ENCODE peak calls at places on chromosomes 13 and 19, in eight cellular contexts. One of them, this sample, is unnamed.

GRCh38 chr13:51034906-51035305 is 76.2 kb downstream of the C13orf42 start:
- DNase-seq in heart left ventricle: no peak
- DNase-seq in pancreas: no peak
- DNase-seq in left ventricle myocardium inferior: no peak
- DNase-seq in heart right ventricle: no peak
- DNase-seq in colonic mucosa: peak; percentile 3
- DNase-seq in stomach: no peak
- DNase-seq in CD8-positive, alpha-beta T cell: no peak
- DNase-seq in this sample: no peak

GRCh38 chr13:26280295-26280694 is 26.4 kb downstream of the CDK8 start:
- DNase-seq in heart right ventricle: no peak
- DNase-seq in heart left ventricle: no peak
- DNase-seq in colonic mucosa: no peak
- DNase-seq in stomach: no peak
- DNase-seq in pancreas: no peak
- DNase-seq in CD8-positive, alpha-beta T cell: no peak
- DNase-seq in left ventricle myocardium inferior: no peak
- DNase-seq in this sample: no peak

GRCh38 chr19:16915734-16916133 is 26.9 kb downstream of the F2RL3 start:
- DNase-seq in stomach: no peak
- DNase-seq in CD8-positive, alpha-beta T cell: no peak
- DNase-seq in heart left ventricle: no peak
- DNase-seq in pancreas: no peak
- DNase-seq in left ventricle myocardium inferior: no peak
- DNase-seq in heart right ventricle: no peak
- DNase-seq in colonic mucosa: no peak
- DNase-seq in this sample: no peak

GRCh38 chr13:107563099-107563925 is 652.0 kb downstream of the LIG4 start:
- DNase-seq in stomach: no peak
- DNase-seq in heart right ventricle: no peak
- DNase-seq in heart left ventricle: no peak
- DNase-seq in pancreas: no peak
- DNase-seq in left ventricle myocardium inferior: no peak
- DNase-seq in CD8-positive, alpha-beta T cell: no peak
- DNase-seq in colonic mucosa: no peak
- DNase-seq in this sample: no peak

GRCh38 chr13:81017525-81018152 is 676.7 kb upstream of the SPRY2 start:
- DNase-seq in CD8-positive, alpha-beta T cell: no peak
- DNase-seq in left ventricle myocardium inferior: no peak
- DNase-seq in stomach: no peak
- DNase-seq in pancreas: no peak
- DNase-seq in heart left ventricle: no peak
- DNase-seq in heart right ventricle: no peak
- DNase-seq in colonic mucosa: no peak
- DNase-seq in this sample: no peak

GRCh38 chr19:751501-752341 is 809 bp downstream of the MISP start:
- DNase-seq in heart right ventricle: no peak
- DNase-seq in stomach: peak; percentile 58
- DNase-seq in pancreas: no peak
- DNase-seq in colonic mucosa: peak; percentile 91
- DNase-seq in left ventricle myocardium inferior: no peak
- DNase-seq in heart left ventricle: no peak
- DNase-seq in CD8-positive, alpha-beta T cell: no peak
- DNase-seq in this sample: no peak

GRCh38 chr13:44800626-44801025 is 188.6 kb downstream of the NUFIP1 start:
- DNase-seq in CD8-positive, alpha-beta T cell: no peak
- DNase-seq in left ventricle myocardium inferior: no peak
- DNase-seq in heart left ventricle: no peak
- DNase-seq in colonic mucosa: no peak
- DNase-seq in pancreas: no peak
- DNase-seq in stomach: no peak
- DNase-seq in heart right ventricle: no peak
- DNase-seq in this sample: no peak

GRCh38 chr19:45911291-45911690 is 3.3 kb downstream of the NANOS2 start:
- DNase-seq in heart left ventricle: no peak
- DNase-seq in stomach: no peak
- DNase-seq in left ventricle myocardium inferior: no peak
- DNase-seq in heart right ventricle: no peak
- DNase-seq in CD8-positive, alpha-beta T cell: no peak
- DNase-seq in pancreas: no peak
- DNase-seq in colonic mucosa: no peak
- DNase-seq in this sample: no peak

GRCh38 chr19:485583-486236 is 10.6 kb upstream of the MADCAM1 start:
- DNase-seq in CD8-positive, alpha-beta T cell: no peak
- DNase-seq in stomach: no peak
- DNase-seq in pancreas: peak; percentile 74
- DNase-seq in left ventricle myocardium inferior: peak; percentile 48
- DNase-seq in colonic mucosa: no peak
- DNase-seq in heart right ventricle: no peak
- DNase-seq in heart left ventricle: no peak
- DNase-seq in this sample: no peak

GRCh38 chr13:81140675-81141074 is 799.7 kb upstream of the SPRY2 start:
- DNase-seq in pancreas: no peak
- DNase-seq in heart right ventricle: no peak
- DNase-seq in stomach: no peak
- DNase-seq in left ventricle myocardium inferior: no peak
- DNase-seq in CD8-positive, alpha-beta T cell: no peak
- DNase-seq in heart left ventricle: no peak
- DNase-seq in colonic mucosa: no peak
- DNase-seq in this sample: no peak

GRCh38 chr13:113090415-113090770 is 15.2 kb upstream of the F7 start:
- DNase-seq in heart left ventricle: peak; percentile 18
- DNase-seq in CD8-positive, alpha-beta T cell: no peak
- DNase-seq in heart right ventricle: no peak
- DNase-seq in left ventricle myocardium inferior: no peak
- DNase-seq in pancreas: no peak
- DNase-seq in colonic mucosa: no peak
- DNase-seq in stomach: no peak
- DNase-seq in this sample: no peak

GRCh38 chr13:34322416-34323074 is 504.6 kb downstream of the RFC3 start:
- DNase-seq in stomach: no peak
- DNase-seq in colonic mucosa: no peak
- DNase-seq in pancreas: no peak
- DNase-seq in heart left ventricle: no peak
- DNase-seq in CD8-positive, alpha-beta T cell: no peak
- DNase-seq in left ventricle myocardium inferior: no peak
- DNase-seq in heart right ventricle: no peak
- DNase-seq in this sample: no peak

GRCh38 chr13:69660155-69660554 is 447.5 kb upstream of the ATXN8OS start:
- DNase-seq in CD8-positive, alpha-beta T cell: no peak
- DNase-seq in left ventricle myocardium inferior: no peak
- DNase-seq in colonic mucosa: no peak
- DNase-seq in heart right ventricle: no peak
- DNase-seq in pancreas: no peak
- DNase-seq in stomach: no peak
- DNase-seq in heart left ventricle: no peak
- DNase-seq in this sample: no peak

GRCh38 chr19:12156254-12157058 is at the start of gene ZNF625:
- DNase-seq in heart right ventricle: peak; percentile 88
- DNase-seq in pancreas: peak; percentile 95
- DNase-seq in left ventricle myocardium inferior: peak; percentile 91
- DNase-seq in stomach: peak; percentile 83
- DNase-seq in CD8-positive, alpha-beta T cell: peak; percentile 64
- DNase-seq in colonic mucosa: peak; percentile 92
- DNase-seq in heart left ventricle: peak; percentile 93
- DNase-seq in this sample: peak; percentile 81

GRCh38 chr13:73388586-73388985 is 329.8 kb downstream of the KLF5 start:
- DNase-seq in stomach: no peak
- DNase-seq in CD8-positive, alpha-beta T cell: no peak
- DNase-seq in left ventricle myocardium inferior: no peak
- DNase-seq in heart right ventricle: no peak
- DNase-seq in colonic mucosa: no peak
- DNase-seq in heart left ventricle: no peak
- DNase-seq in pancreas: no peak
- DNase-seq in this sample: no peak

GRCh38 chr13:51643114-51643881 is 59.0 kb downstream of the WDFY2 start:
- DNase-seq in pancreas: no peak
- DNase-seq in heart right ventricle: no peak
- DNase-seq in colonic mucosa: no peak
- DNase-seq in heart left ventricle: no peak
- DNase-seq in stomach: no peak
- DNase-seq in CD8-positive, alpha-beta T cell: no peak
- DNase-seq in left ventricle myocardium inferior: no peak
- DNase-seq in this sample: no peak

GRCh38 chr13:49527123-49527522 is 31.4 kb downstream of the PHF11 start:
- DNase-seq in CD8-positive, alpha-beta T cell: no peak
- DNase-seq in stomach: no peak
- DNase-seq in heart left ventricle: no peak
- DNase-seq in left ventricle myocardium inferior: peak; percentile 24
- DNase-seq in colonic mucosa: no peak
- DNase-seq in pancreas: no peak
- DNase-seq in heart right ventricle: peak; percentile 31
- DNase-seq in this sample: no peak

GRCh38 chr19:51081476-51081875 is 1.2 kb downstream of the KLK14 start:
- DNase-seq in heart right ventricle: no peak
- DNase-seq in pancreas: no peak
- DNase-seq in heart left ventricle: no peak
- DNase-seq in CD8-positive, alpha-beta T cell: no peak
- DNase-seq in colonic mucosa: no peak
- DNase-seq in stomach: no peak
- DNase-seq in left ventricle myocardium inferior: no peak
- DNase-seq in this sample: no peak

GRCh38 chr19:1855828-1856255 is 7.5 kb downstream of the KLF16 start:
- DNase-seq in heart left ventricle: peak; percentile 70
- DNase-seq in heart right ventricle: no peak
- DNase-seq in left ventricle myocardium inferior: no peak
- DNase-seq in pancreas: no peak
- DNase-seq in CD8-positive, alpha-beta T cell: no peak
- DNase-seq in colonic mucosa: peak; percentile 45
- DNase-seq in stomach: no peak
- DNase-seq in this sample: peak; percentile 66

DNA sequence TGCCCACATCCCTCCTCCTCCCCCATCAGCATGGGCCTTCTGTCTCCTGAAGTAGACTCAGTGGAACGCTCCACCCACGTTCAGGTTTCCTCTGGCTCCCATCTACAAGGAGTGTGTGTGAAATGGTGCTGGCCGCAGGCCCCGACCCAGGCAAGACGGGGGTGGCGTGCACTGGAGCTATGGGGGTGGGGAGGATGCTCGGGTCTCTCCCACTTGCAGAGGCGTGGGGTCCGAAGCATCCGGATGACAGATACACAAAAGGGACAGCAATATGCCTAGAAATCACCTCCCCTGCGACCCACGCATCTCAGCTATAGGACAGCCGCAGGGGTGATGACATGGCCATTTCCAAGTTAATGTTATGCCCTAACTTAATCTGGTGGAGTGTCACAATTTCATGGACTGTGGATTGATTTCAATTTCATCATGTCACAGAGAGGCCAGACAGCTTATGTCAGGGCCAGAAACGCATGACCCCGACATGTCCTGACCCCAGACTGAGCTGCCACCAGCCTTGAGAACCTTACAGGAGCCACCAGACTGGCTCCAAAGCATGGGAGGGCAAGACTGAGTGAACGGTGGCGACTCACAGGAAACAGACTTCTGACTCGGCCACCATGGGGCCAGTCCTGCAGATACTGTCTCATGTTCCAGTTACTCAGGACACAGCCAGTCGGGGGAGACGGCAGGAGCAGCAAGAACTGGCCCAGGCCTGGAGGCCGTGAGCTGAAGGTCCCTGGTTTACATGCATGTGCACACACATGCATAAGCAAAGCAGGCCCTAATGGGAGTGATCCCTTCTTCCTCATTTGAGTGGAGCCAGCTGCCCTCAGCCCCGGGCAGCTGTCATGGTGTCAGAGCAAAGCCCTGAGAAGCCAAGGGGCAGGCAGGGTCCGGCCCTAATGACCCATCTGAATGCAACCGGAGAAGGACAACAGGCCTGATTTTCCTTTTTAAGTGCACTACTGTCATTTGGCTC is 82.2 kb downstream of the SLC7A1 start:
- DNase-seq in pancreas: no peak
- DNase-seq in heart right ventricle: no peak
- DNase-seq in stomach: no peak
- DNase-seq in CD8-positive, alpha-beta T cell: no peak
- DNase-seq in left ventricle myocardium inferior: no peak
- DNase-seq in colonic mucosa: no peak
- DNase-seq in heart left ventricle: no peak
- DNase-seq in this sample: no peak
- H3K4me1 ChIP-seq in pancreas: no peaks in the 10 kb centered on the region
- H3K4me1 ChIP-seq in heart right ventricle: peaks cover 12% of the 10 kb centered on the region
- H3K4me1 ChIP-seq in stomach: no peaks in the 10 kb centered on the region
- H3K4me1 ChIP-seq in CD8-positive, alpha-beta T cell: no peaks in the 10 kb centered on the region
- H3K4me1 ChIP-seq in left ventricle myocardium inferior: peaks cover 20% of the 10 kb centered on the region
- H3K4me1 ChIP-seq in colonic mucosa: peaks cover 8% of the 10 kb centered on the region
- H3K4me1 ChIP-seq in heart left ventricle: no peaks in the 10 kb centered on the region
- H3K4me1 ChIP-seq in this sample: no peaks in the 10 kb centered on the region

DNA sequence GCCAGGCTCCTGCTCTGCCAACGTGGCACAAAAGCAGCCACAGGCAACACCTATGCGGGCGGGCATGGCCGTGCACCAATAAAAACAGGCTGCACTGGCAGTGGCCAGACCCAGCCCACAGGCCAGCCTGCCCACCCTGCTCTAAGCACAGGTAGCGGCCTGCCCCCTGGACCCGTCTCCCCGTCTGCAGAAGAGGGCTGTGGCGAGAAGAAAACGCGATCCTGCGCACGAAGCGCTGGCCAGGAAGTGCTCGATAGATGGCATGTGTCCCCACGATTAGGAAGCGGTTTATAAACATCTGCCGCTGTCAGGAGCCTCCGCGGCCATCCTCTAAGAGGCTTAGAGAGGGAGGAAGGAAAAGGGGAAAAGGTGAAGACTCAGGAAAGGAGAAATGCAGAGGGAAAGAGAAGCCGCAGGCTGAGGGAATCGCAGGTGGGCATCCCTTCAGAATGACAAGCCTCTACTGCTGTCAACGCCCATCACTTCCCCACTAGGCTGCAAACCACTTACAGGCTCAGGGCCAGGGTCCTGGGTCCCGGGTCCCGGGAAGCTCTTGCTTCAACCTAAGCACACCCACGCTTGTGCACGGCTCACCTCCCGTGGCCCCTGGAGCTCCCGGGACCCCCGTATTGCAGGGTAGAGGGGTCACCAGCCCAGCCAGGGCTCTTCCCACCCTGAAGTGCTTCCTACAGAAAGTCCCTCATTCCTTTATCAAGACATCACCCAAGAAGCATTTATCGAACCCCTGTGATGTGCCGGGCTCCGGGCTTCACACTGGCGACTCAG is 10.5 kb downstream of the MLLT1 start:
- DNase-seq in heart right ventricle: no peak
- DNase-seq in stomach: no peak
- DNase-seq in CD8-positive, alpha-beta T cell: no peak
- DNase-seq in pancreas: no peak
- DNase-seq in colonic mucosa: no peak
- DNase-seq in left ventricle myocardium inferior: no peak
- DNase-seq in heart left ventricle: no peak
- DNase-seq in this sample: peak; percentile 64
- H3K4me1 ChIP-seq in heart right ventricle: peaks cover 42% of the 10 kb centered on the region
- H3K4me1 ChIP-seq in stomach: peaks cover 51% of the 10 kb centered on the region
- H3K4me1 ChIP-seq in CD8-positive, alpha-beta T cell: peaks cover 6% of the 10 kb centered on the region
- H3K4me1 ChIP-seq in pancreas: peaks cover 27% of the 10 kb centered on the region
- H3K4me1 ChIP-seq in colonic mucosa: peaks cover 8% of the 10 kb centered on the region
- H3K4me1 ChIP-seq in left ventricle myocardium inferior: peaks cover 60% of the 10 kb centered on the region
- H3K4me1 ChIP-seq in heart left ventricle: peaks cover 31% of the 10 kb centered on the region
- H3K4me1 ChIP-seq in this sample: peaks cover 76% of the 10 kb centered on the region

GRCh38 chr13:42835012-42835411 is 53.6 kb downstream of the FAM216B start:
- DNase-seq in stomach: no peak
- DNase-seq in pancreas: no peak
- DNase-seq in heart right ventricle: no peak
- DNase-seq in heart left ventricle: no peak
- DNase-seq in colonic mucosa: no peak
- DNase-seq in CD8-positive, alpha-beta T cell: no peak
- DNase-seq in left ventricle myocardium inferior: no peak
- DNase-seq in this sample: no peak
- H3K4me1 ChIP-seq in stomach: no peaks in the 10 kb centered on the region
- H3K4me1 ChIP-seq in pancreas: no peaks in the 10 kb centered on the region
- H3K4me1 ChIP-seq in heart right ventricle: peaks cover 7% of the 10 kb centered on the region
- H3K4me1 ChIP-seq in heart left ventricle: no peaks in the 10 kb centered on the region
- H3K4me1 ChIP-seq in colonic mucosa: no peaks in the 10 kb centered on the region
- H3K4me1 ChIP-seq in CD8-positive, alpha-beta T cell: no peaks in the 10 kb centered on the region
- H3K4me1 ChIP-seq in left ventricle myocardium inferior: peaks cover 6% of the 10 kb centered on the region
- H3K4me1 ChIP-seq in this sample: no peaks in the 10 kb centered on the region

GRCh38 chr19:3459965-3460582 is 20.3 kb downstream of the SMIM24 start:
- DNase-seq in pancreas: no peak
- DNase-seq in CD8-positive, alpha-beta T cell: no peak
- DNase-seq in heart left ventricle: no peak
- DNase-seq in stomach: no peak
- DNase-seq in heart right ventricle: no peak
- DNase-seq in colonic mucosa: no peak
- DNase-seq in left ventricle myocardium inferior: no peak
- DNase-seq in this sample: no peak
- H3K4me1 ChIP-seq in pancreas: peaks cover 4% of the 10 kb centered on the region
- H3K4me1 ChIP-seq in CD8-positive, alpha-beta T cell: no peaks in the 10 kb centered on the region
- H3K4me1 ChIP-seq in heart left ventricle: peaks cover 37% of the 10 kb centered on the region
- H3K4me1 ChIP-seq in stomach: peaks cover 36% of the 10 kb centered on the region
- H3K4me1 ChIP-seq in heart right ventricle: peaks cover 60% of the 10 kb centered on the region
- H3K4me1 ChIP-seq in colonic mucosa: no peaks in the 10 kb centered on the region
- H3K4me1 ChIP-seq in left ventricle myocardium inferior: peaks cover 57% of the 10 kb centered on the region
- H3K4me1 ChIP-seq in this sample: peaks cover 16% of the 10 kb centered on the region